ENCODE peak calls at places on chromosomes 5 and 9, in four cellular contexts. V is lung, D is fibroblast of pulmonary artery, U is nucleus accumbens. O is an unnamed sample.

GRCh38 chr9:134054891-134055811 is 12.7 kb downstream of the BRD3 start:
- DNase-seq in U (no peak), V (no peak), D (no peak), O (no peak)

GRCh38 chr5:60670764-60671163 is 29.2 kb downstream of the DEPDC1B start:
- DNase-seq in D (no peak), U (no peak), V (no peak), O (no peak)

GRCh38 chr5:127515693-127516440 is 1.6 kb upstream of the PRRC1 start:
- DNase-seq in D (no peak), U (no peak), V (no peak), O (no peak)

GRCh38 chr5:110086658-110087388 is 397.1 kb downstream of the MAN2A1 start:
- DNase-seq in V (no peak), U (no peak), D (peak; percentile 68), O (no peak)

GRCh38 chr5:82092-82491 is 9.9 kb upstream of the PLEKHG4B start:
- DNase-seq in U (no peak), V (no peak), D (peak; percentile 8), O (no peak)

GRCh38 chr9:93194584-93194983 is 10.6 kb downstream of the WNK2 start:
- DNase-seq in V (no peak), D (no peak), U (no peak), O (no peak)

GRCh38 chr5:172820046-172820767 is 13.8 kb upstream of the ERGIC1 start:
- DNase-seq in V (no peak), D (peak; percentile 94), U (peak; percentile 56), O (peak; percentile 76)

GRCh38 chr5:125914471-125914870 is 508.7 kb upstream of the GRAMD2B start:
- DNase-seq in U (no peak), D (no peak), V (no peak), O (no peak)

GRCh38 chr9:128946945-128947422 is 419 bp downstream of the DOLK start:
- DNase-seq in V (no peak), U (peak; percentile 61), D (peak; percentile 30), O (no peak)

GRCh38 chr9:136946893-136947891 is 2.1 kb downstream of the C8G start:
- DNase-seq in D (no peak), U (peak; percentile 51), V (no peak), O (no peak)

GRCh38 chr9:32533338-32533737 is 7.3 kb upstream of the RIGI start:
- DNase-seq in V (no peak), D (no peak), U (no peak), O (no peak)

GRCh38 chr5:119655081-119655480 is 25.7 kb downstream of the FAM170A start:
- DNase-seq in U (no peak), D (no peak), V (no peak), O (no peak)

GRCh38 chr5:126454081-126454480 is 30.9 kb downstream of the GRAMD2B start:
- DNase-seq in U (peak; percentile 90), V (no peak), D (peak; percentile 82), O (no peak)

GRCh38 chr5:72511371-72512178 is 4.4 kb upstream of the ZNF366 start:
- DNase-seq in U (no peak), V (no peak), D (no peak), O (no peak)

GRCh38 chr9:121322037-121322736 is 47.9 kb downstream of the STOM start:
- DNase-seq in V (no peak), D (peak; percentile 96), U (no peak), O (peak; percentile 35)

GRCh38 chr9:121616356-121616755 is 35.1 kb upstream of the DAB2IP start:
- DNase-seq in V (no peak), D (no peak), U (peak; percentile 32), O (no peak)

GRCh38 chr5:102718819-102719218 is 36.3 kb upstream of the PAM start:
- DNase-seq in V (no peak), U (no peak), D (peak; percentile 48), O (no peak)

GRCh38 chr9:127045148-127045547 is 77.3 kb downstream of the ANGPTL2 start:
- DNase-seq in D (no peak), U (no peak), V (no peak), O (no peak)

O was measured in ureter.